ENCODE peak calls at places on chromosome 10, in five cellular contexts. X, L, Z, R and I are unnamed samples.

GRCh38 chr10:103669944-103670343 is 176.4 kb downstream of the NEURL1 start:
- DNase-seq in L (no peak), Z (no peak), X (no peak), R (no peak), I (no peak)

GRCh38 chr10:71694567-71694968 is 25.0 kb downstream of the C10orf105 start:
- DNase-seq in L (no peak), Z (no peak), X (peak; percentile 46), R (peak; percentile 46), I (no peak)

GRCh38 chr10:43125274-43125845 is 12.9 kb upstream of the CSGALNACT2 start:
- DNase-seq in X (no peak), Z (no peak), L (no peak), R (peak; percentile 13), I (no peak)

GRCh38 chr10:47245731-47246350 is 54.2 kb upstream of the GDF10 start:
- DNase-seq in R (no peak), X (no peak), Z (no peak), L (no peak), I (no peak)

GRCh38 chr10:78015546-78015945 is 13.8 kb downstream of the POLR3A start:
- DNase-seq in X (no peak), Z (no peak), L (no peak), R (no peak), I (no peak)

GRCh38 chr10:64637939-64638338 is 1116.7 kb downstream of the REEP3 start:
- DNase-seq in R (no peak), X (no peak), L (no peak), Z (no peak), I (no peak)

GRCh38 chr10:43128958-43129706 is 9.1 kb upstream of the CSGALNACT2 start:
- DNase-seq in R (peak; percentile 22), Z (no peak), L (no peak), X (peak; percentile 30), I (no peak)

GRCh38 chr10:4763960-4764428 is 62.0 kb upstream of the AKR1E2 start:
- DNase-seq in Z (no peak), L (no peak), X (no peak), R (no peak), I (no peak)

GRCh38 chr10:102868976-102869289 is 337 bp upstream of the AS3MT start:
- DNase-seq in R (no peak), L (no peak), X (no peak), Z (no peak), I (no peak)

GRCh38 chr10:1150638-1150955 is 94.4 kb downstream of the WDR37 start:
- DNase-seq in R (peak; percentile 14), X (no peak), Z (no peak), L (no peak), I (no peak)

GRCh38 chr10:8061274-8062211 is 7.1 kb downstream of the GATA3 start:
- DNase-seq in R (no peak), L (peak; percentile 26), Z (no peak), X (no peak), I (no peak)

GRCh38 chr10:118571123-118571522 is 24.3 kb downstream of the PRLHR start:
- DNase-seq in X (peak; percentile 28), Z (peak; percentile 30), R (no peak), L (peak; percentile 11), I (no peak)

GRCh38 chr10:68231106-68231901 is 609 bp downstream of the ATOH7 start:
- DNase-seq in Z (peak; percentile 78), R (peak; percentile 69), L (peak; percentile 77), X (peak; percentile 44), I (peak; percentile 19)

GRCh38 chr10:104049497-104050250 is 36.0 kb downstream of the COL17A1 start:
- DNase-seq in Z (no peak), L (no peak), X (no peak), R (no peak), I (no peak)

GRCh38 chr10:111732116-111732785 is 451.3 kb downstream of the GPAM start:
- DNase-seq in Z (no peak), R (no peak), X (no peak), L (no peak), I (no peak)

GRCh38 chr10:36089790-36090391 is 447.8 kb upstream of the FZD8 start:
- DNase-seq in L (no peak), X (no peak), R (no peak), Z (no peak), I (no peak)

GRCh38 chr10:69861251-69862240 is 59.8 kb downstream of the COL13A1 start:
- DNase-seq in Z (peak; percentile 32), R (no peak), L (no peak), X (no peak), I (no peak)

GRCh38 chr10:12332572-12333381 is 16.6 kb upstream of the CAMK1D start:
- DNase-seq in R (no peak), L (no peak), X (no peak), Z (no peak), I (no peak)

GRCh38 chr10:101227765-101228681 is 1.2 kb downstream of the LBX1 start:
- DNase-seq in Z (no peak), R (no peak), X (no peak), L (no peak), I (no peak)

GRCh38 chr10:13882112-13882711 is 295.4 kb downstream of the PRPF18 start:
- DNase-seq in Z (no peak), X (no peak), L (peak; percentile 44), R (no peak), I (no peak)
- H3K4me3 ChIP-seq in Z (no peak overlapping the region), X (no peak overlapping the region), L (no peak overlapping the region), R (no peak overlapping the region), I (no peak overlapping the region)

GRCh38 chr10:28566458-28566857 is 33.5 kb downstream of the WAC start:
- DNase-seq in Z (no peak), R (no peak), L (no peak), X (no peak), I (no peak)

GRCh38 chr10:28571265-28571664 is 38.3 kb downstream of the WAC start:
- DNase-seq in X (no peak), Z (no peak), L (no peak), R (no peak), I (no peak)

GRCh38 chr10:28570598-28570997 is 37.7 kb downstream of the WAC start:
- DNase-seq in R (no peak), L (no peak), Z (no peak), X (no peak), I (no peak)

GRCh38 chr10:28564905-28565304 is 32.0 kb downstream of the WAC start:
- DNase-seq in R (no peak), X (no peak), Z (no peak), L (no peak), I (no peak)

DNA sequence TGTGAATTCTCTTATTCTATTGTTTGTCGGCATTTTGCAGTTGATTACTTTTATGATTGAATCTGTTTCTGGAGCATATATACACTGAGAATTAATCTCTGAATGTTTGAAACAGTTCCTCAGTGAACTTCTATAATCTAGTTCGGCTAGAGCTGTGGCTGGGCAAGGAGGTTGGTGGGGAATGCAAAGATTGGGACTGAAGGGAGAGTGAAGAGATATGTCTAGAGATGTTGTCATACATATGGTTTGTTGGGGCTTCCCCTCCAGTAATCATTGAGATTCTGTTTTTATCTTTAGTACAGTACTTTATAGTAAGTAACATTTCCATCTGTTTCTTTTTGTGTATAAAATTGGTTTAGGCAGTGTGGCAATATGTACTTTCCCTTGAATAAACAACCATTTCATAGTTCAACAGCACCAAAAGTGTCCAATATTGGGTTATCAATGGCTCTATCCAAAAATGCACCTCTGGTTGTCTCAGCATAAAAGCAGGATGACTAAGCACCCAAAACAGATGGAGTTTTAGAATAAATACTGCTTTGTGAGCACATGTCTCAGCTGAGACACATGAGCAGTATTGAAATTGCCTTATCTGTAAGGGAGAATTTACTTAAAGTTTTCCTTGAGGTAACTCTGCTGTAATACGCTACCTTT is 36.7 kb downstream of the WAC start:
- DNase-seq in Z (no peak), R (no peak), X (no peak), L (no peak), I (no peak)
- H3K4me1 ChIP-seq in Z (peaks cover 49% of the 10 kb centered on the region), R (peaks cover 35% of the 10 kb centered on the region), X (peaks cover 19% of the 10 kb centered on the region), L (no peaks in the 10 kb centered on the region), I (no peaks in the 10 kb centered on the region)

GRCh38 chr10:114220281-114220680 is 18.8 kb upstream of the VWA2 start:
- DNase-seq in R (no peak), X (no peak), Z (no peak), L (no peak), I (no peak)
- H3K27ac ChIP-seq in R (no peak overlapping the region), X (no peak overlapping the region), Z (no peak overlapping the region), L (no peak overlapping the region), I (no peak overlapping the region)

DNA sequence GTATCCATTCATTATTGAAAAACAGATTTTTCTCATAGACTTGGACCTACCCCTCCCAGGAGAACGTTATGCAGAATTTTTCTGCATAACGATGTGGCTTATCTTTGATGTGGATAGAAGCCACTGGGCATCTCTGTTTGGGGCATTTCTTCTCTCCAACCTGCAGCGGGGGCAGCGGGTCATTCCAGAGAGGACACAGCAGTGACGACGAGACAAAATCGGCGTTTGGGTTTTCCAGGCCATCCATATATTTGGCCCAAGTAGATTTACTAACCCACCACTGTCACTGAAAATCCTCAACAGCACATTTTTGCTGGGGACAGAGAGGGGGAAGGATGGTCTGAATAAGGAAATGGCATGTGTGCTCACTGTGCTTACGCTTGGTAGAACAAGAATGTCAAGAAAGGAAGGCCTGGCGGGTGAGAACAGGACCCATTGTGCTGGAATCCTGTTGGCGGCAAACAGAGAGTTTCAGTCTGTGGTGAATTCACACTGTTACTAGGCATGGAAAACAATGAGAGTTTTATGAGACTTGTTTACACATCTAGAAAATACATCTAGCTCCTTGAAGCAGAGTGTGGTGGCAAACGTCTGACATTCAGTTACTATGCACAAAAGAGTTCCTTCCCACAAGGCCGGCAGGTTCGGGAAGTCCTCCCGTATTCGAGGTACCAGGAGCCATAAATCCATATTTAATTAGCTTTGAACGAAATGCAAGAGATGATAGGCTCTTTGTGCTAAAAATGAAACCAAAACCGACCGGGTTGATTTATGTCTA is 299.5 kb upstream of the PITRM1 start:
- DNase-seq in X (peak; percentile 49), Z (no peak), L (peak; percentile 45), R (no peak), I (peak; percentile 83)
- H3K4me3 ChIP-seq in X (no peak overlapping the region), Z (no peak overlapping the region), L (no peak overlapping the region), R (peak overlapping the region; percentile 33), I (peak overlapping the region; percentile 4)